ENCODE peak calls at places on chromosomes 3 and 15, in four cellular contexts. One of them, this sample, is unnamed.

GRCh38 chr3:80190051-80190450 is 422.3 kb upstream of the ROBO1 start:
- DNase-seq in caudate nucleus: no peak
- DNase-seq in activated B cell treated with CpG ODN at 0.5 μM for 24 hours: no peak
- DNase-seq in stimulated activated CD4-positive, alpha-beta T cell treated with anti-CD3 and anti-CD28 coated beads, Interleukin-1b, Interleukin-23, amount 100 ng/mL, for 1 hour: no peak
- DNase-seq in this sample: no peak

GRCh38 chr15:84937144-84937543 is 44.5 kb upstream of the PDE8A start:
- DNase-seq in caudate nucleus: no peak
- DNase-seq in stimulated activated CD4-positive, alpha-beta T cell treated with anti-CD3 and anti-CD28 coated beads, Interleukin-1b, Interleukin-23, amount 100 ng/mL, for 1 hour: no peak
- DNase-seq in activated B cell treated with CpG ODN at 0.5 μM for 24 hours: no peak
- DNase-seq in this sample: no peak

GRCh38 chr3:107506458-107506857 is 16.3 kb upstream of the BBX start:
- DNase-seq in caudate nucleus: no peak
- DNase-seq in activated B cell treated with CpG ODN at 0.5 μM for 24 hours: no peak
- DNase-seq in stimulated activated CD4-positive, alpha-beta T cell treated with anti-CD3 and anti-CD28 coated beads, Interleukin-1b, Interleukin-23, amount 100 ng/mL, for 1 hour: no peak
- DNase-seq in this sample: no peak

GRCh38 chr3:84126160-84126559 is 832.6 kb upstream of the CADM2 start:
- DNase-seq in activated B cell treated with CpG ODN at 0.5 μM for 24 hours: no peak
- DNase-seq in stimulated activated CD4-positive, alpha-beta T cell treated with anti-CD3 and anti-CD28 coated beads, Interleukin-1b, Interleukin-23, amount 100 ng/mL, for 1 hour: no peak
- DNase-seq in caudate nucleus: no peak
- DNase-seq in this sample: no peak

GRCh38 chr3:190169243-190169642 is 48.5 kb upstream of the P3H2 start:
- DNase-seq in stimulated activated CD4-positive, alpha-beta T cell treated with anti-CD3 and anti-CD28 coated beads, Interleukin-1b, Interleukin-23, amount 100 ng/mL, for 1 hour: no peak
- DNase-seq in caudate nucleus: no peak
- DNase-seq in activated B cell treated with CpG ODN at 0.5 μM for 24 hours: no peak
- DNase-seq in this sample: no peak

GRCh38 chr3:58656631-58657030 is 9.9 kb downstream of the FAM3D start:
- DNase-seq in caudate nucleus: no peak
- DNase-seq in activated B cell treated with CpG ODN at 0.5 μM for 24 hours: no peak
- DNase-seq in stimulated activated CD4-positive, alpha-beta T cell treated with anti-CD3 and anti-CD28 coated beads, Interleukin-1b, Interleukin-23, amount 100 ng/mL, for 1 hour: no peak
- DNase-seq in this sample: no peak

GRCh38 chr15:73334086-73334485 is 34.7 kb downstream of the HCN4 start:
- DNase-seq in caudate nucleus: no peak
- DNase-seq in stimulated activated CD4-positive, alpha-beta T cell treated with anti-CD3 and anti-CD28 coated beads, Interleukin-1b, Interleukin-23, amount 100 ng/mL, for 1 hour: no peak
- DNase-seq in activated B cell treated with CpG ODN at 0.5 μM for 24 hours: peak; percentile 4
- DNase-seq in this sample: peak; percentile 6

GRCh38 chr3:149895807-149896206 is 74.9 kb downstream of the PFN2 start:
- DNase-seq in stimulated activated CD4-positive, alpha-beta T cell treated with anti-CD3 and anti-CD28 coated beads, Interleukin-1b, Interleukin-23, amount 100 ng/mL, for 1 hour: no peak
- DNase-seq in caudate nucleus: no peak
- DNase-seq in activated B cell treated with CpG ODN at 0.5 μM for 24 hours: no peak
- DNase-seq in this sample: no peak

GRCh38 chr3:45455040-45455439 is 66.7 kb downstream of the LARS2 start:
- DNase-seq in caudate nucleus: no peak
- DNase-seq in activated B cell treated with CpG ODN at 0.5 μM for 24 hours: no peak
- DNase-seq in stimulated activated CD4-positive, alpha-beta T cell treated with anti-CD3 and anti-CD28 coated beads, Interleukin-1b, Interleukin-23, amount 100 ng/mL, for 1 hour: no peak
- DNase-seq in this sample: no peak

GRCh38 chr3:194906229-194906629 is 220.5 kb downstream of the FAM43A start:
- DNase-seq in activated B cell treated with CpG ODN at 0.5 μM for 24 hours: no peak
- DNase-seq in stimulated activated CD4-positive, alpha-beta T cell treated with anti-CD3 and anti-CD28 coated beads, Interleukin-1b, Interleukin-23, amount 100 ng/mL, for 1 hour: no peak
- DNase-seq in caudate nucleus: no peak
- DNase-seq in this sample: no peak

GRCh38 chr3:8776406-8776805 is 7.0 kb upstream of the OXTR start:
- DNase-seq in activated B cell treated with CpG ODN at 0.5 μM for 24 hours: no peak
- DNase-seq in stimulated activated CD4-positive, alpha-beta T cell treated with anti-CD3 and anti-CD28 coated beads, Interleukin-1b, Interleukin-23, amount 100 ng/mL, for 1 hour: no peak
- DNase-seq in caudate nucleus: no peak
- DNase-seq in this sample: no peak

GRCh38 chr3:79012946-79013362 is 754.8 kb downstream of the ROBO1 start:
- DNase-seq in stimulated activated CD4-positive, alpha-beta T cell treated with anti-CD3 and anti-CD28 coated beads, Interleukin-1b, Interleukin-23, amount 100 ng/mL, for 1 hour: no peak
- DNase-seq in activated B cell treated with CpG ODN at 0.5 μM for 24 hours: no peak
- DNase-seq in caudate nucleus: no peak
- DNase-seq in this sample: no peak

GRCh38 chr3:108388136-108389132 is 92.1 kb downstream of the HHLA2 start:
- DNase-seq in stimulated activated CD4-positive, alpha-beta T cell treated with anti-CD3 and anti-CD28 coated beads, Interleukin-1b, Interleukin-23, amount 100 ng/mL, for 1 hour: no peak
- DNase-seq in activated B cell treated with CpG ODN at 0.5 μM for 24 hours: no peak
- DNase-seq in caudate nucleus: no peak
- DNase-seq in this sample: no peak

GRCh38 chr3:127233371-127233770 is 40.4 kb downstream of the PRR23E start:
- DNase-seq in stimulated activated CD4-positive, alpha-beta T cell treated with anti-CD3 and anti-CD28 coated beads, Interleukin-1b, Interleukin-23, amount 100 ng/mL, for 1 hour: no peak
- DNase-seq in caudate nucleus: no peak
- DNase-seq in activated B cell treated with CpG ODN at 0.5 μM for 24 hours: no peak
- DNase-seq in this sample: no peak

GRCh38 chr3:56983427-56983826 is 77.0 kb upstream of the SPATA12 start:
- DNase-seq in activated B cell treated with CpG ODN at 0.5 μM for 24 hours: no peak
- DNase-seq in caudate nucleus: no peak
- DNase-seq in stimulated activated CD4-positive, alpha-beta T cell treated with anti-CD3 and anti-CD28 coated beads, Interleukin-1b, Interleukin-23, amount 100 ng/mL, for 1 hour: no peak
- DNase-seq in this sample: no peak

GRCh38 chr15:69610264-69610663 is 157.6 kb downstream of the RPLP1 start:
- DNase-seq in activated B cell treated with CpG ODN at 0.5 μM for 24 hours: no peak
- DNase-seq in caudate nucleus: no peak
- DNase-seq in stimulated activated CD4-positive, alpha-beta T cell treated with anti-CD3 and anti-CD28 coated beads, Interleukin-1b, Interleukin-23, amount 100 ng/mL, for 1 hour: no peak
- DNase-seq in this sample: no peak

GRCh38 chr15:41583795-41584194 is 24.8 kb downstream of the TYRO3 start:
- DNase-seq in stimulated activated CD4-positive, alpha-beta T cell treated with anti-CD3 and anti-CD28 coated beads, Interleukin-1b, Interleukin-23, amount 100 ng/mL, for 1 hour: no peak
- DNase-seq in caudate nucleus: no peak
- DNase-seq in activated B cell treated with CpG ODN at 0.5 μM for 24 hours: no peak
- DNase-seq in this sample: no peak

GRCh38 chr3:134038716-134039115 is 9.0 kb upstream of the SLCO2A1 start:
- DNase-seq in activated B cell treated with CpG ODN at 0.5 μM for 24 hours: no peak
- DNase-seq in caudate nucleus: no peak
- DNase-seq in stimulated activated CD4-positive, alpha-beta T cell treated with anti-CD3 and anti-CD28 coated beads, Interleukin-1b, Interleukin-23, amount 100 ng/mL, for 1 hour: no peak
- DNase-seq in this sample: no peak

GRCh38 chr3:89280822-89281365 is 173.5 kb downstream of the EPHA3 start:
- DNase-seq in activated B cell treated with CpG ODN at 0.5 μM for 24 hours: no peak
- DNase-seq in caudate nucleus: no peak
- DNase-seq in stimulated activated CD4-positive, alpha-beta T cell treated with anti-CD3 and anti-CD28 coated beads, Interleukin-1b, Interleukin-23, amount 100 ng/mL, for 1 hour: no peak
- DNase-seq in this sample: no peak

GRCh38 chr15:82699726-82700125 is 9.9 kb downstream of the AP3B2 start:
- DNase-seq in stimulated activated CD4-positive, alpha-beta T cell treated with anti-CD3 and anti-CD28 coated beads, Interleukin-1b, Interleukin-23, amount 100 ng/mL, for 1 hour: no peak
- DNase-seq in activated B cell treated with CpG ODN at 0.5 μM for 24 hours: no peak
- DNase-seq in caudate nucleus: no peak
- DNase-seq in this sample: no peak

GRCh38 chr15:33131880-33132279 is 62.6 kb downstream of the FMN1 start:
- DNase-seq in caudate nucleus: no peak
- DNase-seq in stimulated activated CD4-positive, alpha-beta T cell treated with anti-CD3 and anti-CD28 coated beads, Interleukin-1b, Interleukin-23, amount 100 ng/mL, for 1 hour: no peak
- DNase-seq in activated B cell treated with CpG ODN at 0.5 μM for 24 hours: no peak
- DNase-seq in this sample: no peak

GRCh38 chr3:37944243-37944955 is 46.2 kb upstream of the VILL start:
- DNase-seq in stimulated activated CD4-positive, alpha-beta T cell treated with anti-CD3 and anti-CD28 coated beads, Interleukin-1b, Interleukin-23, amount 100 ng/mL, for 1 hour: no peak
- DNase-seq in activated B cell treated with CpG ODN at 0.5 μM for 24 hours: no peak
- DNase-seq in caudate nucleus: no peak
- DNase-seq in this sample: no peak

GRCh38 chr3:127351775-127352350 is 64.0 kb upstream of the PRR20G start:
- DNase-seq in caudate nucleus: no peak
- DNase-seq in activated B cell treated with CpG ODN at 0.5 μM for 24 hours: no peak
- DNase-seq in stimulated activated CD4-positive, alpha-beta T cell treated with anti-CD3 and anti-CD28 coated beads, Interleukin-1b, Interleukin-23, amount 100 ng/mL, for 1 hour: no peak
- DNase-seq in this sample: no peak